ENCODE peak calls at places on chromosomes 6 and 20, in eight cellular contexts. O is upper lobe of right lung; B is tibial nerve; D is psoas muscle; Q is CD8-positive, alpha-beta T cell; N is HCT116; A is lower lobe of right lung; W is tibial artery. K is an unnamed sample.

GRCh38 chr6:100553243-100553642 is 88.5 kb upstream of the SIM1 start:
- DNase-seq in O (no peak), B (no peak), D (no peak), Q (no peak), N (no peak), A (no peak), W (no peak), K (no peak)

GRCh38 chr20:37542281-37542680 is 14.6 kb upstream of the BLCAP start:
- DNase-seq in O (no peak), B (no peak), D (no peak), Q (no peak), N (no peak), A (no peak), W (no peak), K (no peak)

GRCh38 chr6:140779991-140780596 is 1352.6 kb upstream of the GJE1 start:
- DNase-seq in O (peak; percentile 27), B (no peak), D (no peak), Q (no peak), N (no peak), A (no peak), W (no peak), K (no peak)

GRCh38 chr6:14035448-14035847 is 82.1 kb upstream of the CD83 start:
- DNase-seq in O (no peak), B (no peak), D (no peak), Q (no peak), N (no peak), A (no peak), W (no peak), K (no peak)

GRCh38 chr6:315921-316752 is 23.9 kb downstream of the DUSP22 start:
- DNase-seq in O (no peak), B (no peak), D (no peak), Q (no peak), N (no peak), A (no peak), W (no peak), K (no peak)

GRCh38 chr20:24992420-24993205 is at the start of gene APMAP:
- DNase-seq in O (peak; percentile 98), B (peak; percentile 98), D (peak; percentile 98), Q (peak; percentile 99), N (peak; percentile 77), A (peak; percentile 98), W (peak; percentile 96), K (peak; percentile 99)

GRCh38 chr6:30067460-30068139 is 602 bp downstream of the PPP1R11 start:
- DNase-seq in O (no peak), B (peak; percentile 75), D (no peak), Q (no peak), N (no peak), A (no peak), W (no peak), K (no peak)

GRCh38 chr6:64012351-64013060 is 376.9 kb downstream of the PHF3 start:
- DNase-seq in O (no peak), B (peak; percentile 7), D (no peak), Q (no peak), N (no peak), A (no peak), W (no peak), K (no peak)

GRCh38 chr6:90383212-90383611 is 86.6 kb upstream of the BACH2 start:
- DNase-seq in O (no peak), B (no peak), D (no peak), Q (no peak), N (no peak), A (no peak), W (no peak), K (no peak)

GRCh38 chr6:83872386-83873118 is 13.1 kb downstream of the CYB5R4 start:
- DNase-seq in O (no peak), B (no peak), D (no peak), Q (no peak), N (no peak), A (no peak), W (no peak), K (no peak)

GRCh38 chr6:159633196-159633595 is 59.8 kb downstream of the SOD2 start:
- DNase-seq in O (no peak), B (no peak), D (no peak), Q (no peak), N (peak; percentile 37), A (no peak), W (no peak), K (no peak)

GRCh38 chr6:148513145-148514071 is 170.8 kb downstream of the SASH1 start:
- DNase-seq in O (no peak), B (no peak), D (peak; percentile 40), Q (no peak), N (no peak), A (no peak), W (peak; percentile 60), K (no peak)

GRCh38 chr6:148517518-148517917 is 174.9 kb downstream of the SASH1 start:
- DNase-seq in O (no peak), B (no peak), D (no peak), Q (no peak), N (no peak), A (no peak), W (no peak), K (no peak)

GRCh38 chr6:148509789-148510581 is 167.3 kb downstream of the SASH1 start:
- DNase-seq in O (no peak), B (peak; percentile 78), D (peak; percentile 71), Q (no peak), N (no peak), A (peak; percentile 75), W (peak; percentile 91), K (peak; percentile 85)

GRCh38 chr6:148516116-148517016 is 173.7 kb downstream of the SASH1 start:
- DNase-seq in O (no peak), B (no peak), D (no peak), Q (no peak), N (no peak), A (no peak), W (no peak), K (no peak)

DNA sequence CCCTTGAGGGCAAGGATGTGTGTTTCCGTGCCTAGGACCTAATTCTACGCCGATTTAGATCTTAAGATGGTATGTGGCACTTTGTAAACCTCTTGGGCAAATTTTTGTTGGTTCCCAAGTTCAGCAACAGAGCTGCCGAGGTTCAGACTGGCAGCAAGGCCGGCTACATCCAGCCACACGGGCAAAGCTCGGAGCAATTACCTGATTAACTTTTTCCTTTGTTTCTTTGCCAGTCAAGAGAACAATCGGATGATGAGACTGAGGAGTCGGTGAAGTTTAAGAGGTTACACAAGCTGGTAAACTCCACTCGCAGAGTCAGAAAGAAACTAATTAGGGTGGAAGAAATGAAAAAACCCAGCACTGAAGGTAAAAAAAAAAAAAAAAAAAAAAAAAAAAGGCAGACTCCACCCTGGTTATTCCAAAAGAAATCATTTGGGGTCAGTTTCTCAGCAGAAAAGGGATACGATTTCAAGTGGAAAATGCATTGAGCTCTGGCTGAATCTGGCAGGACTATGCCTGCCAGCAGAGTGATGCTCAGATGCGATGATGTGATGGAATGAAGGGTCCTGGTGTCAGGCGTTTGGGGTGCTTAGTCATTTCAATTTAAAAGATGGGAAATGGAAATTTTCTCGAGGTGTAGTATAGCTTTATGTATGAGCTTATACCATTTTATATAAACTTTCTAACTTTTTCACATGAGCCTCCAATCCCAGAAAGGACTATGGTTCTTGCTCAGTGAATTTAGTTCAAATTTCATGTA is 171.6 kb downstream of the SASH1 start:
- DNase-seq in O (no peak), B (no peak), D (no peak), Q (no peak), N (no peak), A (no peak), W (no peak), K (no peak)
- H3K27ac ChIP-seq in O (peak overlapping the region; percentile 73), B (peak overlapping the region; percentile 92), D (peak overlapping the region; percentile 69), Q (no peak overlapping the region), N (no peak overlapping the region), A (peak overlapping the region; percentile 81), W (peak overlapping the region; percentile 89), K (peak overlapping the region; percentile 44)

DNA sequence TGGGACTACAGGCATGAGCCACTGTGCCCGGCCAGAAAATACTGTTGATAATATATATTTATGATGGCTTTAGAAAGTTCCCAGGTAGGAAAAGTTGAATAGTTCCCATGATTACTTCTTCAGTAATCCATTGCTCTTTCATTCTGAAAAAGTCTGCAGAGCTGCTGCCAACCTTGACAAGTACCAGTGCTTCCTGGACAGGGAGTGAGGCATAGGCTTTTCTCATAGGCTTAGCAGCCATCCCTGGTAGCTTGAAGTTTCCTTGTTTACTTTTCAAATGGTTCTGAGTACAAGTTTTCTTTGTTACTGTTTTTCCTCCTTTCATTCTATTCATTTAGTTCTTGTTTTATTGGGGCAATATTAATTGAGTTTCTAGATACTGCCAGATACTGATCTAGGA is 7.8 kb downstream of the RWDD1 start:
- DNase-seq in O (no peak), B (no peak), D (no peak), Q (no peak), N (no peak), A (no peak), W (no peak), K (no peak)
- H3K4me1 ChIP-seq in O (peaks cover 5% of the 10 kb centered on the region), B (no peaks in the 10 kb centered on the region), D (peaks cover 8% of the 10 kb centered on the region), Q (peaks cover 1% of the 10 kb centered on the region), N (no peaks in the 10 kb centered on the region), A (peaks cover 9% of the 10 kb centered on the region), W (peaks cover 3% of the 10 kb centered on the region), K (peaks cover 1% of the 10 kb centered on the region)

GRCh38 chr20:56014998-56015397 is 9.7 kb upstream of the CBLN4 start:
- DNase-seq in O (no peak), B (no peak), D (no peak), Q (no peak), N (no peak), A (no peak), W (no peak), K (no peak)

GRCh38 chr20:56018194-56018593 is 12.9 kb upstream of the CBLN4 start:
- DNase-seq in O (no peak), B (no peak), D (no peak), Q (no peak), N (no peak), A (no peak), W (no peak), K (no peak)

GRCh38 chr20:56018750-56019149 is 13.4 kb upstream of the CBLN4 start:
- DNase-seq in O (no peak), B (no peak), D (no peak), Q (no peak), N (no peak), A (no peak), W (no peak), K (no peak)

DNA sequence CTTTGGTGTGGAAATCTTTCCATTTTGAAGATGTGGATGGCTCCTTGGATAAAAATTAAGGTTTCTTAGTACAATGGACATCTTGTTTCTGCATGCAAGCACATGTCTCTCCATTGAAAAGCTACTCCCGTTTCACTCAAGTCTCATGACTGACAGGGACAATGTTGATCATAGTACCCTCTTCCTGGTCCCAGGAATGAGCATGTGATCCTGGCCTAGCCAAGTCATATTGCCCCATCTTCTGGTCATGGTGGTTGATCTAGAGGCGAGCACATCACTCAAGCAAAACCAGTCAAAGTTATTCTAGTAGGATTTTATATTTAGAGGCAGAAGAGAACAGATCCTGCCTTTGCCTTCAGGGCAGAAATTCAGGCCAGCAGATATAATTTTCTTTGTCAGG is 12.2 kb upstream of the CBLN4 start:
- DNase-seq in O (no peak), B (no peak), D (no peak), Q (no peak), N (no peak), A (no peak), W (no peak), K (no peak)
- H3K9me3 ChIP-seq in O (no peaks in the 10 kb centered on the region), B (no peaks in the 10 kb centered on the region), D (no peaks in the 10 kb centered on the region), Q (no peaks in the 10 kb centered on the region), N (peaks cover 28% of the 10 kb centered on the region), A (no peaks in the 10 kb centered on the region), W (no peaks in the 10 kb centered on the region), K (no peaks in the 10 kb centered on the region)

DNA sequence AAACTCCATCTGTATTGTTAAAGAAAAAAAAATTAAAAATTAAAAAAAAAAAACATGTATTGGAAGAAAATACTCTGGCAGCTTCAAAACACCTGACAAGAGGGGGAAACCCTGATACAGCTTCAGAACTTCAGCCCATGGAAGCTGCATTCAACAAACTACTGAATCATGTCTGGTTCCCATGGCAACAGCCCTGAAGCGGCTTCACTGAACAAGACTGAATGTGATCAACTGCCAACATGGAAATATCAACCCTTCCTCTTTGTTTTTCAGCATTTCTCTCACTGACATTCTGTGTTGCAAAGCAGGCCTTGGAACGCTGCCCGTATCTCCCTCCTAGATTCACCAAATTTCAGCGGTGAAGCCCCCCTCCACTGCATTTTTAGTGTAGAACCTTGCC is 91.3 kb upstream of the SHLD1 start:
- DNase-seq in O (no peak), B (peak; percentile 65), D (peak; percentile 67), Q (no peak), N (no peak), A (peak; percentile 70), W (peak; percentile 88), K (peak; percentile 86)
- H3K27ac ChIP-seq in O (peak overlapping the region; percentile 65), B (peak overlapping the region; percentile 86), D (no peak overlapping the region), Q (no peak overlapping the region), N (no peak overlapping the region), A (peak overlapping the region; percentile 83), W (peak overlapping the region; percentile 46), K (no peak overlapping the region)